ENCODE peak calls at places on chromosomes 16 and 17, in six cellular contexts. Y, D, K, S, B and F are unnamed samples.

GRCh38 chr16:1398351-1398750 is 16.2 kb downstream of the UNKL start:
- DNase-seq in Y (no peak), S (no peak), B (peak; percentile 20), D (no peak), K (no peak), F (no peak)

GRCh38 chr16:48123104-48123788 is 32.5 kb downstream of the ABCC12 start:
- DNase-seq in S (no peak), Y (no peak), B (no peak), D (peak; percentile 85), K (no peak), F (no peak)

GRCh38 chr16:81618661-81619060 is 160.4 kb upstream of the PLCG2 start:
- DNase-seq in B (no peak), S (peak; percentile 63), Y (no peak), D (no peak), K (no peak), F (no peak)

GRCh38 chr16:58299757-58300349 is 5.0 kb upstream of the PRSS54 start:
- DNase-seq in D (peak; percentile 13), B (no peak), S (peak; percentile 71), K (peak; percentile 56), Y (peak; percentile 80), F (peak; percentile 59)

GRCh38 chr16:27529962-27530361 is 19.8 kb downstream of the GTF3C1 start:
- DNase-seq in Y (no peak), B (no peak), S (no peak), K (no peak), D (no peak), F (no peak)

GRCh38 chr17:35731239-35731931 is at the start of gene RASL10B:
- DNase-seq in B (peak; percentile 93), Y (peak; percentile 91), K (no peak), D (no peak), S (peak; percentile 85), F (no peak)

GRCh38 chr17:83189013-83189672 is 109.7 kb downstream of the METRNL start:
- DNase-seq in K (no peak), D (no peak), Y (no peak), S (no peak), B (no peak), F (no peak)

GRCh38 chr16:79950932-79951719 is 350.6 kb upstream of the MAF start:
- DNase-seq in B (no peak), D (no peak), Y (no peak), K (no peak), S (no peak), F (no peak)

GRCh38 chr16:68503334-68503733 is 35.8 kb upstream of the ZFP90 start:
- DNase-seq in K (no peak), D (no peak), S (no peak), B (no peak), Y (no peak), F (no peak)

GRCh38 chr17:41785876-41786226 is 660 bp downstream of the JUP start:
- DNase-seq in Y (peak; percentile 79), S (peak; percentile 57), B (no peak), D (no peak), K (no peak), F (peak; percentile 6)

GRCh38 chr16:66408181-66409048 is 18.7 kb upstream of the BEAN1 start:
- DNase-seq in S (no peak), B (peak; percentile 49), K (peak; percentile 62), Y (peak; percentile 20), D (peak; percentile 60), F (peak; percentile 72)

GRCh38 chr16:15811416-15811777 is 45.4 kb downstream of the MYH11 start:
- DNase-seq in S (no peak), Y (no peak), K (no peak), B (no peak), D (no peak), F (no peak)

GRCh38 chr16:28569011-28569410 is 15.3 kb downstream of the SGF29 start:
- DNase-seq in B (no peak), D (no peak), K (no peak), S (no peak), Y (no peak), F (no peak)

GRCh38 chr17:63698886-63699637 is 863 bp downstream of the LIMD2 start:
- DNase-seq in D (no peak), S (peak; percentile 46), K (peak; percentile 95), Y (peak; percentile 65), B (no peak), F (peak; percentile 33)

GRCh38 chr16:66274335-66275110 is 92.0 kb upstream of the CDH5 start:
- DNase-seq in K (peak; percentile 31), B (peak; percentile 45), S (no peak), Y (no peak), D (peak; percentile 32), F (peak; percentile 50)

GRCh38 chr16:89921131-89921698 is 1.9 kb upstream of the TUBB3 start:
- DNase-seq in S (peak; percentile 36), Y (peak; percentile 38), B (no peak), K (peak; percentile 59), D (no peak), F (no peak)

GRCh38 chr16:79089735-79090284 is 510.7 kb downstream of the MAF start:
- DNase-seq in Y (no peak), S (no peak), D (no peak), K (peak; percentile 10), B (no peak), F (peak; percentile 80)

GRCh38 chr17:34993031-34993430 is 12.7 kb downstream of the LIG3 start:
- DNase-seq in B (no peak), S (no peak), D (no peak), Y (no peak), K (no peak), F (no peak)

GRCh38 chr16:22705799-22706198 is 108.2 kb upstream of the HS3ST2 start:
- DNase-seq in B (no peak), D (no peak), Y (no peak), S (no peak), K (no peak), F (no peak)

GRCh38 chr16:86857807-86858206 is 279.5 kb downstream of the FOXL1 start:
- DNase-seq in D (no peak), B (no peak), S (no peak), K (no peak), Y (no peak), F (no peak)

GRCh38 chr17:63997341-63998048 is 656 bp upstream of the PRR29 start:
- DNase-seq in Y (peak; percentile 53), B (peak; percentile 20), K (no peak), D (no peak), S (peak; percentile 1), F (no peak)

DNA sequence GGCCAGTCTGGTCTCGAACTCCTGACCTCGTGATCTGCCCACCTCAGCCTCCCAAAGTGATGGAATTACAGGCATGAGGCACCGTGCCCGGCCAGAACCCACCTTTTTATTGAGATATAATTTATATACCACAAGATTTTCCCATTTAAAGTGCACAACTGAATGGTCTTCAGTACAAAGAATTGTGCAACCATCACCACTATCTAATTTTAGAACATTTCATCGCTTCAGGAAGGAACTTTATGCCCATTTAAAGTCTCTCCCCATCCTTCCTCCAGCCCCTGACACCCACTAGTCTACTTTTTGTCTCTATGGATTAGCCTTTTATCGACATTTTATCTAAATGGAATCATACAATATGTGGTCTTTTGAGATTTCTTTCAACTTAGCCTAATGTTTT is 25.4 kb upstream of the HELZ start:
- DNase-seq in Y (no peak), K (no peak), D (no peak), S (no peak), B (no peak), F (no peak)
- H3K4me2 ChIP-seq in Y (no peak overlapping the region), K (no peak overlapping the region), D (no peak overlapping the region), S (no peak overlapping the region), B (no peak overlapping the region), F (no peak overlapping the region)

GRCh38 chr17:75270218-75270965 is 639 bp downstream of the MIF4GD start:
- DNase-seq in K (peak; percentile 84), Y (peak; percentile 80), B (peak; percentile 92), D (peak; percentile 69), S (peak; percentile 78), F (peak; percentile 57)
- TF ChIP-seq CTCF in K (peak; percentile 77), Y (peak; percentile 49), B (peak; percentile 59), D (peak; percentile 48), S (no peak), F (peak; percentile 42)

GRCh38 chr16:30786936-30787612 is at the start of gene ZNF629:
- DNase-seq in D (peak; percentile 39), S (peak; percentile 90), Y (peak; percentile 95), K (peak; percentile 39), B (peak; percentile 97), F (no peak)
- TF ChIP-seq EZH2phosphoT487 in D (no peak), S (no peak), Y (no peak), K (no peak), B (no peak), F (no peak)

GRCh38 chr17:50050431-50051032 is 5.4 kb upstream of the ITGA3 start:
- DNase-seq in Y (no peak), S (no peak), B (no peak), D (no peak), K (no peak), F (no peak)

GRCh38 chr17:50051082-50051576 is 4.8 kb upstream of the ITGA3 start:
- DNase-seq in B (no peak), Y (no peak), D (peak; percentile 96), S (no peak), K (no peak), F (peak; percentile 15)

GRCh38 chr17:50052241-50052788 is 3.6 kb upstream of the ITGA3 start:
- DNase-seq in B (no peak), Y (no peak), D (no peak), K (no peak), S (no peak), F (no peak)

GRCh38 chr17:50052822-50053653 is 2.9 kb upstream of the ITGA3 start:
- DNase-seq in Y (no peak), B (peak; percentile 56), D (no peak), K (no peak), S (no peak), F (no peak)

DNA sequence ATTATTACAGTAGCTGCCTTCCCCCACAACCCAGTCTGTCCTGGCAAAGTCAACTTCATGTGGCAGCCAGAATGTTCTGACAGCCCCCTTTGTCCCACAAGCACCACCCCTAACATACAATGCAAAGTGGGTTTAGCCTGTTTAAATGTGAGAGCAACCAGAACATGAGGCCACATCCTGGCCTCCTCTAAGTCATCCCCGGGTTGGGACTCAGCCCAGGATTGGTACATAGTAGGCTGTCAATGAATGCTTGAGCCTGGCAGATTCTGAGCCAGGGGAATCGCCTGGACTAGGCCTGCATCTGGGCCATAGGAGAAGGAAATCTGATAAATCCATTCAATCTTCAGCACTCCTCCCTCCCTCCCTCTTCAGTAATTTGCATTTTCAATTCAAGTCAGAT is 4.3 kb upstream of the ITGA3 start:
- DNase-seq in Y (no peak), D (no peak), K (no peak), B (no peak), S (no peak), F (no peak)
- H3K4me2 ChIP-seq in Y (no peak overlapping the region), D (peak overlapping the region; percentile 87), K (no peak overlapping the region), B (peak overlapping the region; percentile 96), S (no peak overlapping the region), F (no peak overlapping the region)

GRCh38 chr17:38815576-38816193 is 9.4 kb downstream of the CWC25 start:
- DNase-seq in K (no peak), D (no peak), Y (peak; percentile 39), B (no peak), S (no peak), F (no peak)
- TF ChIP-seq CTCF in K (peak; percentile 61), D (peak; percentile 28), Y (peak; percentile 9), B (peak; percentile 42), S (peak; percentile 15), F (peak; percentile 21)